ENCODE peak calls at places on chromosomes 13 and 19, in six cellular contexts. B is omental fat pad, F is thoracic aorta, N is cardiac fibroblast, H is tibial artery, E is left lung. R is an unnamed sample.

GRCh38 chr13:33742321-33742720 is 75.6 kb upstream of the RFC3 start:
- DNase-seq in H (no peak), N (no peak), B (no peak), E (no peak), F (no peak), R (no peak)

GRCh38 chr19:56566904-56567273 is 379 bp upstream of the ZNF470 start:
- DNase-seq in H (peak; percentile 78), F (peak; percentile 4), E (peak; percentile 55), B (no peak), N (peak; percentile 44), R (no peak)

GRCh38 chr13:40123962-40124647 is 468.6 kb downstream of the COG6 start:
- DNase-seq in E (no peak), N (no peak), F (no peak), H (no peak), B (no peak), R (no peak)

GRCh38 chr19:14391156-14391821 is 10.0 kb downstream of the ADGRE5 start:
- DNase-seq in E (no peak), H (no peak), F (no peak), B (no peak), N (no peak), R (no peak)

GRCh38 chr13:99311748-99312492 is 4.7 kb upstream of the GPR183 start:
- DNase-seq in B (no peak), E (no peak), N (no peak), F (no peak), H (no peak), R (no peak)

GRCh38 chr19:45767410-45767880 is 1.6 kb downstream of the SIX5 start:
- DNase-seq in H (peak; percentile 95), N (peak; percentile 91), B (peak; percentile 55), F (no peak), E (peak; percentile 81), R (no peak)

GRCh38 chr13:59975807-59976445 is 187.8 kb downstream of the DIAPH3 start:
- DNase-seq in E (no peak), N (no peak), B (no peak), F (no peak), H (no peak), R (no peak)

GRCh38 chr13:99191900-99192399 is 8.7 kb upstream of the UBAC2 start:
- DNase-seq in H (no peak), B (no peak), F (no peak), E (no peak), N (peak; percentile 11), R (no peak)

GRCh38 chr19:10551698-10552301 is 8.1 kb downstream of the ATG4D start:
- DNase-seq in B (no peak), N (peak; percentile 56), H (no peak), E (no peak), F (no peak), R (no peak)

GRCh38 chr19:55283548-55284393 is at the start of gene BRSK1:
- DNase-seq in H (no peak), F (no peak), B (no peak), E (no peak), N (peak; percentile 54), R (no peak)

GRCh38 chr13:113002206-113002821 is 33.3 kb downstream of the MCF2L start:
- DNase-seq in H (no peak), B (no peak), N (no peak), E (no peak), F (no peak), R (no peak)

GRCh38 chr13:108621421-108621820 is 8.0 kb upstream of the MYO16 start:
- DNase-seq in H (no peak), E (no peak), B (no peak), F (no peak), N (no peak), R (no peak)

GRCh38 chr19:39448271-39448670 is 2.9 kb downstream of the SUPT5H start:
- DNase-seq in F (no peak), N (no peak), E (no peak), B (no peak), H (no peak), R (peak; percentile 59)

GRCh38 chr19:768424-768823 is 17.5 kb downstream of the MISP start:
- DNase-seq in H (no peak), F (no peak), B (no peak), N (peak; percentile 90), E (no peak), R (no peak)

GRCh38 chr13:102191951-102192461 is 209.8 kb downstream of the FGF14 start:
- DNase-seq in N (peak; percentile 8), B (no peak), H (no peak), E (no peak), F (no peak), R (no peak)

GRCh38 chr19:51282335-51282734 is 29.1 kb upstream of the IGLON5 start:
- DNase-seq in N (no peak), H (no peak), F (no peak), E (no peak), B (no peak), R (no peak)

GRCh38 chr19:40150170-40150569 is 41.1 kb upstream of the MAP3K10 start:
- DNase-seq in H (peak; percentile 23), N (peak; percentile 53), E (no peak), B (no peak), F (no peak), R (no peak)

GRCh38 chr13:100528820-100529219 is 59.8 kb downstream of the GGACT start:
- DNase-seq in F (no peak), H (no peak), N (no peak), E (no peak), B (no peak), R (no peak)

GRCh38 chr19:53461866-53462265 is 5.7 kb upstream of the ZNF813 start:
- DNase-seq in F (no peak), H (no peak), E (no peak), N (no peak), B (no peak), R (no peak)

GRCh38 chr13:98014766-98015165 is 61.3 kb downstream of the IPO5 start:
- DNase-seq in H (no peak), F (no peak), B (no peak), E (no peak), N (peak; percentile 85), R (no peak)

GRCh38 chr13:32443111-32443510 is 15.2 kb upstream of the N4BP2L1 start:
- DNase-seq in B (no peak), N (peak; percentile 19), F (no peak), E (no peak), H (no peak), R (peak; percentile 68)

GRCh38 chr13:113836917-113837553 is 26.8 kb downstream of the GAS6 start:
- DNase-seq in B (no peak), F (no peak), E (no peak), N (peak; percentile 77), H (peak; percentile 84), R (no peak)

DNA sequence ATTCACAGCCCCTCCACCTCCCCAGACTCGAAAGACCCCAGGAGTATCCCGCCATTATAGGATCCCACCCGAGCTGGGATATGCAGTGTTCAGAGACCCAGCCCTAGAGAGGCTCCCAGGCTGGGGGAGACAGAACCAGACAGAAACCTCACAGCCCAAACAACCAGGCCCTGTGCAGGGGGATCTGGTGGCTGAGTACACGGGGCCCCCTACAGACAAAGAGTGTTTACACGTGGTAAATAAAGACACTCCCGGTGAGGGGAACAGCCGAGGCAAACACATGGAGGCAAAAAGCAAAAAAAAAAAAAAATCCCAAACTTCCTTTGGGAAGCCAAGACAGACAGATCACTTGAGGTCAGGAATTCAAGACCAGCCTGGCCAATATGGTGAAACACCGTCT is 25.1 kb downstream of the TINCR start:
- DNase-seq in F (no peak), H (no peak), B (no peak), E (no peak), N (peak; percentile 9), R (no peak)
- TF ChIP-seq CTCF in F (no peak), H (no peak), B (no peak), E (no peak), N (no peak), R (no peak)

DNA sequence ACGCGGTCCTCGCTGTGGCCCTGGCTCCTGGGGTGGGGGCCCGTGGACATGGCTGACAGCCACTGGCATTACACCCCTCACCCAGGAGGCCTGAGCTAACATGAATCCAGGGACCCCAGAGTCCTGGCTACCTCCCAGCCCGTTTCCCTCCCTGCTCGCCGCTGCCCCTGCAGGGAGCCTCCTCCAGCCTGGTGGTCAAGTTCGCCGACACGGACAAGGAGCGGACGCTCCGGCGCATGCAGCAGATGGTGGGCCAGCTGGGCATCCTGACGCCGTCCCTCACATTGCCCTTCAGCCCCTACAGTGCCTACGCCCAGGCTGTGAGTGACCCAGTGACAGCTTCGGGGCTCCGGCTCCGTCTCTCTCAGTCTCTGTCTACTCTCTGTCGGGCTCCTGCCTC is 56.6 kb downstream of the CELF5 start:
- DNase-seq in H (no peak), F (no peak), E (no peak), N (no peak), B (no peak), R (no peak)
- TF ChIP-seq CTCF in H (no peak), F (no peak), E (no peak), N (no peak), B (no peak), R (no peak)

GRCh38 chr19:34733826-34734600 is at the start of gene ZNF181:
- DNase-seq in E (peak; percentile 91), N (peak; percentile 93), F (peak; percentile 66), H (peak; percentile 93), B (peak; percentile 83), R (peak; percentile 88)
- TF ChIP-seq CTCF in E (no peak), N (no peak), F (no peak), H (no peak), B (no peak), R (no peak)

GRCh38 chr19:49892716-49893115 is 4.0 kb downstream of the IL4I1 start:
- DNase-seq in B (no peak), N (no peak), F (no peak), H (no peak), E (no peak), R (no peak)

GRCh38 chr19:49889038-49889686 is 7.5 kb downstream of the IL4I1 start:
- DNase-seq in H (no peak), N (no peak), F (no peak), B (no peak), E (no peak), R (no peak)

GRCh38 chr19:49889687-49890348 is 6.9 kb downstream of the IL4I1 start:
- DNase-seq in E (peak; percentile 70), N (peak; percentile 78), H (peak; percentile 80), F (no peak), B (peak; percentile 52), R (peak; percentile 72)

GRCh38 chr19:49891393-49891792 is 5.3 kb downstream of the IL4I1 start:
- DNase-seq in F (no peak), E (no peak), N (no peak), B (no peak), H (no peak), R (no peak)

DNA sequence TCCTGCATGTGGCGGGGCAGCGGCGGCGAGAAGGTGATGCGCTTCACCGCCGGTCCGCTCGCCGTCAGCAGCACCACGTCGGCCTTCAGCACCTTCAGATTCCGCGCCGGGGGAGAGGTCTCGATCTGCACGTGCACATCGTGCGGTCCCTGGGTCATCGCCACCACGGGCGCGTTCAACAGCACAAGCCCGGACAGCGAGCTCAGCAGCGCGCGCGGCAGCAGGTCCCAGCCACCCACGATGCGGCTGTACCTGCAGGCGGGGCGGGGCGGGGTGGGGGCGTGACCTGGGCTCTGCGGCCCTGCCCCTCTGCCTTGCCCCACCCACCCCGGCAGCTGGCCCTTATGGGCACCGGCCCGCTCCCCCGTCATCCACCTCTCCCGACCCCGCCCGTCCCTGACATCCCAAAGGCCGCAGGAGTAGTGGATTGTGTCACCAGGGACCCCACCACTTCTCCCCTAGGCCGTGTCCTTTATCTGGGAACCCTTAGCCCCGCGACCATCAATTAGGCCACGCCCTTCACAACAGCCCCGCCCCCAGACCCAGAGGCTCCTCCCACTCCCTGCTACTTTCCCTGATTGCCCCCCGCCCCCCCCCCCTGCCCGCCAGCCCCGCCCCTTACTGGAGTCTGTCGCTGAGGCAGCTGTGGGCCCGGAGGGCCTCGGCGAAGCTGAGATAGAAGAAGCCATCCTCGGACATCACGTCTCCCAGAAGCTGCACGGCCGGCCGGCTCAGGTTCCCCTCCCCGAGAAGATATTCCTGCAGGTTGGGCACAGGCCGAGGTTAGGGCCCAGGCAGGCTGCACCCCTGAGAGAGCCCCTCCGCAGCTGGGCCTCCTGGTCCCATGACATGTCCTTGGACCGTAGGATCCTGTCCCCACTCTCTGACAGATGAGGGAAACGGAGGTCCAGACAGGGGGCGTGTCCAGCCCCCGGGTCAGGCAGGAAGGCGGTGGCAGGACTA is 6.1 kb downstream of the IL4I1 start:
- DNase-seq in N (no peak), H (no peak), F (no peak), E (no peak), B (no peak), R (peak; percentile 85)
- TF ChIP-seq CTCF in N (no peak), H (no peak), F (no peak), E (no peak), B (no peak), R (no peak)

R was measured in GM13976.